ENCODE peak calls at places on chromosomes 7 and 10, in eight cellular contexts. J is H1, P is HepG2, B is GM12878, W is endothelial cell of umbilical vein, K is HCT116, U is SK-N-SH, G is K562. T is an unnamed sample.

GRCh38 chr10:35208536-35208935 is 81.9 kb downstream of the CREM start:
- DNase-seq in B (no peak), K (no peak), W (no peak), P (no peak), G (no peak), U (no peak), J (no peak), T (no peak)

GRCh38 chr10:79380125-79380917 is 33.1 kb downstream of the PPIF start:
- DNase-seq in J (no peak), P (peak), B (no peak), G (no peak), U (no peak), W (no peak), K (no peak), T (no peak)

GRCh38 chr10:12685261-12685861 is 316.2 kb downstream of the CCDC3 start:
- DNase-seq in J (no peak), U (no peak), K (no peak), G (no peak), P (no peak), W (no peak), B (no peak), T (no peak)

GRCh38 chr10:112346774-112347173 is 27.1 kb upstream of the ACSL5 start:
- DNase-seq in G (no peak), U (no peak), P (no peak), B (no peak), K (no peak), J (no peak), W (no peak), T (no peak)

GRCh38 chr10:117552156-117552620 is 9.6 kb downstream of the EMX2 start:
- DNase-seq in W (no peak), K (no peak), U (no peak), P (no peak), G (no peak), J (no peak), B (no peak), T (peak)

GRCh38 chr10:74936577-74937445 is 110.4 kb downstream of the KAT6B start:
- DNase-seq in B (no peak), J (no peak), G (no peak), W (peak), K (no peak), U (no peak), P (no peak), T (no peak)

GRCh38 chr10:24419067-24419466 is 210.1 kb downstream of the KIAA1217 start:
- DNase-seq in G (no peak), J (no peak), W (no peak), P (no peak), U (no peak), B (no peak), K (no peak), T (no peak)

GRCh38 chr10:13690281-13690825 is 103.6 kb downstream of the PRPF18 start:
- DNase-seq in J (no peak), B (no peak), P (no peak), K (no peak), G (no peak), W (no peak), U (no peak), T (peak)

GRCh38 chr7:4556868-4557620 is 125.1 kb upstream of the FOXK1 start:
- DNase-seq in B (no peak), K (no peak), P (no peak), U (no peak), W (no peak), J (no peak), G (no peak), T (no peak)

GRCh38 chr7:76089865-76090495 is 42.1 kb downstream of the MDH2 start:
- DNase-seq in W (no peak), K (no peak), G (no peak), J (no peak), P (no peak), U (no peak), B (peak), T (no peak)

GRCh38 chr10:29584436-29584835 is 50.3 kb downstream of the SVIL start:
- DNase-seq in P (no peak), U (no peak), G (no peak), K (no peak), W (no peak), B (no peak), J (no peak), T (no peak)

GRCh38 chr10:93073539-93074136 is at the start of gene CYP26A1:
- DNase-seq in U (peak), P (no peak), W (no peak), K (no peak), J (no peak), G (peak), B (no peak), T (peak)

GRCh38 chr7:129721139-129721538 is 109.6 kb downstream of the NRF1 start:
- DNase-seq in U (no peak), G (no peak), K (no peak), P (no peak), B (no peak), J (no peak), W (no peak), T (no peak)

GRCh38 chr7:157428554-157428945 is 91.7 kb downstream of the DNAJB6 start:
- DNase-seq in G (no peak), U (no peak), W (no peak), J (no peak), B (no peak), P (no peak), K (no peak), T (no peak)

GRCh38 chr10:70578371-70578947 is 24.1 kb downstream of the PRF1 start:
- DNase-seq in B (peak), G (peak), K (peak), P (peak), W (no peak), J (no peak), U (no peak), T (no peak)

GRCh38 chr7:122301858-122302745 is 2.4 kb downstream of the FEZF1 start:
- DNase-seq in P (no peak), K (no peak), U (peak), B (no peak), G (no peak), J (no peak), W (no peak), T (peak)

GRCh38 chr10:123434435-123435039 is 231.6 kb upstream of the GPR26 start:
- DNase-seq in W (no peak), K (no peak), G (no peak), B (no peak), P (no peak), J (no peak), U (no peak), T (no peak)

GRCh38 chr10:77925795-77926565 is 575 bp downstream of the DLG5 start:
- DNase-seq in K (no peak), B (no peak), W (peak), U (peak), G (peak), J (no peak), P (no peak), T (peak)

GRCh38 chr10:71831646-71832552 is 19.2 kb downstream of the PSAP start:
- DNase-seq in B (no peak), K (no peak), U (no peak), W (no peak), P (no peak), G (no peak), J (no peak), T (no peak)

GRCh38 chr7:73451780-73452398 is 18.3 kb downstream of the FZD9 start:
- DNase-seq in U (peak), G (peak), W (peak), J (no peak), K (peak), P (peak), B (peak), T (peak)

GRCh38 chr10:96719850-96720421 is 378 bp downstream of the PIK3AP1 start:
- DNase-seq in B (no peak), K (peak), W (no peak), P (peak), J (peak), U (peak), G (peak), T (peak)

GRCh38 chr7:78530351-78530750 is 731.8 kb downstream of the PHTF2 start:
- DNase-seq in U (no peak), J (no peak), G (no peak), B (no peak), K (no peak), W (peak), P (peak), T (no peak)

GRCh38 chr7:24477807-24478655 is 95.2 kb upstream of the PALS2 start:
- DNase-seq in U (no peak), W (peak), G (peak), J (peak), K (no peak), P (peak), B (no peak), T (peak)

GRCh38 chr10:110912374-110912773 is 6.6 kb downstream of the BBIP1 start:
- DNase-seq in W (no peak), U (peak), G (no peak), B (no peak), K (no peak), P (no peak), J (no peak), T (no peak)

GRCh38 chr7:150964593-150965111 is 13.5 kb downstream of the KCNH2 start:
- DNase-seq in K (no peak), U (peak), G (peak), P (no peak), W (no peak), B (no peak), J (no peak), T (peak)

GRCh38 chr10:21526952-21527633 is 1.6 kb upstream of the SKIDA1 start:
- DNase-seq in J (no peak), G (peak), P (peak), B (no peak), K (no peak), W (peak), U (peak), T (peak)

GRCh38 chr10:6786579-6787031 is 206.5 kb upstream of the PRKCQ start:
- DNase-seq in G (peak), J (no peak), U (peak), P (no peak), B (no peak), W (peak), K (no peak), T (no peak)

GRCh38 chr7:32539917-32540544 is 44.7 kb downstream of the AVL9 start:
- DNase-seq in B (no peak), G (no peak), J (no peak), K (no peak), W (no peak), U (no peak), P (no peak), T (no peak)

GRCh38 chr10:126256864-126257263 is 131.4 kb downstream of the ADAM12 start:
- DNase-seq in G (no peak), J (no peak), K (no peak), U (peak), P (no peak), B (no peak), W (no peak), T (peak)

GRCh38 chr10:59684006-59684405 is 25.6 kb downstream of the SLC16A9 start:
- DNase-seq in K (no peak), W (no peak), P (no peak), J (no peak), G (no peak), B (no peak), U (no peak), T (no peak)

GRCh38 chr10:61883376-61883997 is 18.0 kb upstream of the ARID5B start:
- DNase-seq in P (no peak), B (no peak), G (no peak), W (no peak), U (no peak), K (no peak), J (no peak), T (no peak)

GRCh38 chr10:35432781-35433338 is 96.6 kb downstream of the CCNY start:
- DNase-seq in U (no peak), J (no peak), P (no peak), K (no peak), G (no peak), B (no peak), W (no peak), T (no peak)

GRCh38 chr7:22201182-22201880 is 155.6 kb downstream of the RAPGEF5 start:
- DNase-seq in B (no peak), K (no peak), J (no peak), W (no peak), P (no peak), G (no peak), U (no peak), T (no peak)

GRCh38 chr7:22200238-22200637 is 156.7 kb downstream of the RAPGEF5 start:
- DNase-seq in B (no peak), K (no peak), P (no peak), U (no peak), J (no peak), G (no peak), W (no peak), T (no peak)

GRCh38 chr7:22197376-22197775 is 159.6 kb downstream of the RAPGEF5 start:
- DNase-seq in G (no peak), W (no peak), J (no peak), K (no peak), U (no peak), P (no peak), B (no peak), T (no peak)

GRCh38 chr7:22202141-22202540 is 154.8 kb downstream of the RAPGEF5 start:
- DNase-seq in K (no peak), W (no peak), U (peak), P (no peak), G (peak), J (no peak), B (no peak), T (no peak)

DNA sequence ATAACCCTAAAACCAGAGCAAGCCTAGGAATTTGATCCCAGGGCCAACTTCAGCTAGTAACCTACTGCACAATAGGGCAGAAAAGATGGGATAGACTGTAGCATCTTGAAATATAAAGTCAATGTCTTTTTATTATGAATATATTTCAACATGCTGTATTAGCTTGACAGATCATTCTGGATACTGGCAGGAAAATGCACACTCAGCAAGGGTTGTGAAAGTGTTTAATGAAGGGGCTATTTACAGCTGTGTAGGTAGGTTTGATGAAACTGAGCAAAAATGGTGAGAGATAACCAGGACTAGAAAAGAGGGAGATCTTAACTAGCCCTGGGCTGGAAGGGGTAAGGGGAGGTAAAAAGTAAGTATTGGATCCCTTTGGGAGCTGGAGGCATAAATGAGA is 156.2 kb downstream of the RAPGEF5 start:
- DNase-seq in G (no peak), P (no peak), U (no peak), J (no peak), K (no peak), W (no peak), B (no peak), T (no peak)
- TF ChIP-seq POLR2AphosphoS5 in G (no peak), P (no peak), U (no peak), J (no peak), K (no peak), W (no peak), B (no peak), T (no peak)

GRCh38 chr7:101664390-101664789 is 35.3 kb upstream of the MYL10 start:
- DNase-seq in J (peak), U (no peak), W (no peak), G (no peak), K (no peak), B (no peak), P (no peak), T (peak)
- H2AFZ ChIP-seq in J (peak), U (no peak), W (no peak), G (no peak), K (no peak), B (no peak), P (no peak), T (peak)

GRCh38 chr7:133777701-133778100 is 349.4 kb upstream of the LRGUK start:
- DNase-seq in P (no peak), U (no peak), J (no peak), K (no peak), B (no peak), W (no peak), G (no peak), T (no peak)

GRCh38 chr7:133770863-133771492 is 356.2 kb upstream of the LRGUK start:
- DNase-seq in W (peak), B (no peak), K (no peak), U (no peak), J (no peak), G (no peak), P (peak), T (no peak)

GRCh38 chr7:133775201-133775600 is 351.9 kb upstream of the LRGUK start:
- DNase-seq in G (no peak), K (no peak), U (no peak), J (no peak), P (no peak), B (no peak), W (no peak), T (no peak)

GRCh38 chr7:133773601-133774000 is 353.5 kb upstream of the LRGUK start:
- DNase-seq in U (no peak), G (no peak), K (no peak), W (no peak), P (no peak), J (no peak), B (no peak), T (no peak)

GRCh38 chr7:133771778-133772421 is 355.2 kb upstream of the LRGUK start:
- DNase-seq in P (no peak), J (no peak), W (no peak), U (peak), K (no peak), G (no peak), B (no peak), T (no peak)
- H3K27ac ChIP-seq in P (no peak), J (no peak), W (no peak), U (peak), K (no peak), G (no peak), B (no peak), T (no peak)

GRCh38 chr10:5291501-5292195 is 73.1 kb upstream of the UCN3 start:
- DNase-seq in U (no peak), W (peak), B (no peak), K (peak), P (peak), J (no peak), G (peak), T (no peak)
- TF ChIP-seq POLR2AphosphoS5 in U (no peak), W (peak), B (no peak), K (no peak), P (no peak), J (no peak), G (no peak), T (no peak)

DNA sequence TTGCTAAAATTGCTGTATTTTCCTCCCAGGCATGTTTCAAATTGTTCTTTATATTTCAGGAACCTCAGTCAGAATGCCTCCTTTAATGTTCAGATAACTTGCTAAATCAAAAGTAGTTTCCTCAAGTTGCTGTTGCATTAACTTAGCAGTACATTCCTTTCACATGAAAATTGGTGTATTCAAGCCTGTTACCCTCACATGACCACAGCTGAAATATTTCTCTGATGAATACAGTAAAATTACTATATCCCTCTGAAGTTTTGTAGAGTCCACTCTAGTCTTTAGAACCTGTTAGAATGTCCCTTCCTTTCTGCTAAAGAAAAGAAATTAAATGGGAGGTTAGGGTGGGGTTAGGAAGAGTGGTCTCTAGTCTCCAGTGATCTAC is 24.5 kb upstream of the C1GALT1 start:
- DNase-seq in G (no peak), P (no peak), U (no peak), J (no peak), W (no peak), B (no peak), K (no peak), T (no peak)
- H2AFZ ChIP-seq in G (no peak), P (peak), U (peak), J (no peak), W (no peak), B (no peak), K (peak), T (peak)

DNA sequence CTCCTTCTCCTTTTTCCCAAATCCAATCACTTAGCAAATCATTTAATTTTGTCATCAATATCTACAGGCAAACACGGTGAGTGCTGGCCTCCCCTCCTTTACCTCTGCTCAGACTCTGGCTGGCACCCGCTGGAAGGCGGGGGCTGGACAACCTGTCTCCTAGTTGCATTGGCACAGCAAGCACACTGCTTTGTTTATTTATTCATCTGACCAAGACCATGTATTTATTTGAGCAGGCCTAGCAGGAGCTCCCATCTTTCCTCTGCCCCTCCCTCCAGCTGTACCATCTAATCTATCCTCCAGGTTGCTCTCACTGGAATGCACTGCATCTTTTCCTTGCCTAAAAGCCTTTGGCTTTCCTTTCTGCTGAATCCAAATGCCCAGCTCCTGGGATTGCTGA is 9.8 kb downstream of the ELMO1 start:
- DNase-seq in P (no peak), U (no peak), W (no peak), K (no peak), G (no peak), J (no peak), B (no peak), T (no peak)
- H3K27ac ChIP-seq in P (no peak), U (no peak), W (no peak), K (no peak), G (no peak), J (no peak), B (no peak), T (no peak)

GRCh38 chr10:43137971-43138756 is at the start of gene CSGALNACT2:
- DNase-seq in G (peak), K (peak), B (no peak), U (peak), P (peak), W (peak), J (no peak), T (peak)

GRCh38 chr10:43140414-43140813 is 2.2 kb downstream of the CSGALNACT2 start:
- DNase-seq in G (no peak), P (peak), W (peak), K (no peak), J (no peak), U (no peak), B (no peak), T (no peak)

GRCh38 chr10:43137701-43137970 is 609 bp upstream of the CSGALNACT2 start:
- DNase-seq in J (no peak), K (no peak), U (peak), G (peak), W (peak), P (peak), B (no peak), T (peak)

GRCh38 chr10:43136995-43137700 is 1.1 kb upstream of the CSGALNACT2 start:
- DNase-seq in G (no peak), B (no peak), W (no peak), K (no peak), P (no peak), J (no peak), U (no peak), T (no peak)

GRCh38 chr10:43138757-43139241 is 554 bp downstream of the CSGALNACT2 start:
- DNase-seq in U (peak), G (peak), P (no peak), W (peak), K (no peak), B (no peak), J (no peak), T (peak)
- TF ChIP-seq POLR2AphosphoS5 in U (no peak), G (no peak), P (no peak), W (no peak), K (no peak), B (no peak), J (no peak), T (no peak)